ENCODE peak calls at places on chromosome 21, in five cellular contexts. J, E, P, R and X are unnamed samples. For H3K4me1, the result is how much of the 10 kb centered on the place peaks cover.

GRCh38 chr21:15986277-15986676 is 256.5 kb downstream of the USP25 start:
- DNase-seq in J (no peak), E (no peak), P (no peak), R (no peak), X (no peak)

GRCh38 chr21:46637952-46638746 is 2.7 kb downstream of the PRMT2 start:
- DNase-seq in J (peak), E (no peak), P (no peak), R (no peak), X (no peak)

GRCh38 chr21:42746593-42747266 is 93.3 kb downstream of the PDE9A start:
- DNase-seq in J (no peak), E (no peak), P (no peak), R (no peak), X (no peak)

GRCh38 chr21:26144026-26144425 is 26.5 kb downstream of the APP start:
- DNase-seq in J (no peak), E (no peak), P (no peak), R (no peak), X (no peak)

GRCh38 chr21:31203371-31204054 is 140.5 kb downstream of the TIAM1 start:
- DNase-seq in J (no peak), E (no peak), P (no peak), R (no peak), X (no peak)

GRCh38 chr21:42233067-42233981 is 14.4 kb downstream of the ABCG1 start:
- DNase-seq in J (peak), E (no peak), P (peak), R (no peak), X (peak)

GRCh38 chr21:42135386-42136040 is 64.4 kb downstream of the UMODL1 start:
- DNase-seq in J (no peak), E (no peak), P (no peak), R (no peak), X (no peak)

GRCh38 chr21:25171438-25171837 is 435.8 kb downstream of the MRPL39 start:
- DNase-seq in J (no peak), E (no peak), P (no peak), R (no peak), X (no peak)

GRCh38 chr21:31335957-31336738 is 7.9 kb downstream of the TIAM1 start:
- DNase-seq in J (peak), E (no peak), P (peak), R (no peak), X (no peak)

GRCh38 chr21:27201197-27201596 is 234.3 kb upstream of the ADAMTS5 start:
- DNase-seq in J (peak), E (no peak), P (no peak), R (no peak), X (no peak)

GRCh38 chr21:28776251-28776650 is 216.4 kb downstream of the LTN1 start:
- DNase-seq in J (peak), E (no peak), P (no peak), R (no peak), X (no peak)

GRCh38 chr21:16309250-16309971 is 579.6 kb downstream of the USP25 start:
- DNase-seq in J (no peak), E (no peak), P (no peak), R (no peak), X (no peak)

GRCh38 chr21:20999567-21000169 is 1.5 kb downstream of the NCAM2 start:
- DNase-seq in J (peak), E (peak), P (peak), R (no peak), X (peak)

GRCh38 chr21:42741056-42741455 is 87.6 kb downstream of the PDE9A start:
- DNase-seq in J (no peak), E (no peak), P (no peak), R (no peak), X (no peak)

GRCh38 chr21:46063734-46064680 is 33.9 kb upstream of the COL6A2 start:
- DNase-seq in J (no peak), E (no peak), P (no peak), R (no peak), X (peak)

GRCh38 chr21:42199488-42200463 is 19.2 kb upstream of the ABCG1 start:
- DNase-seq in J (peak), E (no peak), P (no peak), R (no peak), X (no peak)

GRCh38 chr21:41953831-41954653 is at the start of gene C2CD2:
- DNase-seq in J (peak), E (peak), P (peak), R (no peak), X (peak)

GRCh38 chr21:28337319-28337718 is 655.4 kb downstream of the LTN1 start:
- DNase-seq in J (peak), E (no peak), P (no peak), R (no peak), X (no peak)

GRCh38 chr21:37381883-37382585 is 15.5 kb downstream of the DYRK1A start:
- DNase-seq in J (no peak), E (no peak), P (no peak), R (no peak), X (no peak)

GRCh38 chr21:37208056-37208705 is 59.0 kb downstream of the VPS26C start:
- DNase-seq in J (no peak), E (no peak), P (peak), R (no peak), X (no peak)

GRCh38 chr21:8988696-8989095 is 1532.7 kb upstream of the TPTE start:
- DNase-seq in J (no peak), E (no peak), P (no peak), R (no peak), X (no peak)

GRCh38 chr21:46442938-46443337 is 15.8 kb upstream of the DIP2A start:
- DNase-seq in J (no peak), E (no peak), P (no peak), R (no peak), X (no peak)

GRCh38 chr21:36125513-36126121 is 9.3 kb upstream of the CBR3 start:
- DNase-seq in J (peak), E (no peak), P (no peak), R (no peak), X (no peak)

GRCh38 chr21:31310750-31311149 is 33.3 kb downstream of the TIAM1 start:
- DNase-seq in J (peak), E (no peak), P (peak), R (no peak), X (no peak)

GRCh38 chr21:36985761-36986594 is 19.5 kb upstream of the HLCS start:
- DNase-seq in J (no peak), E (no peak), P (no peak), R (no peak), X (no peak)

GRCh38 chr21:39340687-39341086 is 8.2 kb downstream of the HMGN1 start:
- DNase-seq in J (no peak), E (no peak), P (no peak), R (no peak), X (no peak)

GRCh38 chr21:37700641-37701202 is 215.5 kb downstream of the KCNJ6 start:
- DNase-seq in J (peak), E (peak), P (peak), R (peak), X (peak)

GRCh38 chr21:33110340-33110715 is 40.4 kb downstream of the OLIG1 start:
- DNase-seq in J (no peak), E (no peak), P (no peak), R (no peak), X (no peak)

GRCh38 chr21:42695324-42696025 is 42.1 kb downstream of the PDE9A start:
- DNase-seq in J (peak), E (no peak), P (no peak), R (no peak), X (no peak)

GRCh38 chr21:36641886-36642285 is 57.0 kb upstream of the SIM2 start:
- DNase-seq in J (no peak), E (no peak), P (no peak), R (no peak), X (no peak)

GRCh38 chr21:32768530-32768929 is 3.0 kb downstream of the PAXBP1 start:
- DNase-seq in J (no peak), E (no peak), P (no peak), R (no peak), X (no peak)

GRCh38 chr21:32940079-32941014 is 85.4 kb upstream of the OLIG2 start:
- DNase-seq in J (peak), E (peak), P (peak), R (no peak), X (peak)

GRCh38 chr21:16863541-16863940 is 649.3 kb upstream of the CXADR start:
- DNase-seq in J (peak), E (no peak), P (no peak), R (no peak), X (no peak)

GRCh38 chr21:38955495-38955894 is 149.8 kb downstream of the ETS2 start:
- DNase-seq in J (peak), E (no peak), P (no peak), R (no peak), X (no peak)

GRCh38 chr21:38277501-38278111 is 20.8 kb downstream of the KCNJ15 start:
- DNase-seq in J (peak), E (no peak), P (peak), R (no peak), X (no peak)

GRCh38 chr21:27545754-27546349 is 579.0 kb upstream of the ADAMTS5 start:
- DNase-seq in J (no peak), E (no peak), P (no peak), R (no peak), X (no peak)

GRCh38 chr21:35933466-35933865 is 126.9 kb downstream of the SETD4 start:
- DNase-seq in J (peak), E (no peak), P (peak), R (no peak), X (no peak)

GRCh38 chr21:39588884-39589283 is 23.9 kb upstream of the B3GALT5 start:
- DNase-seq in J (no peak), E (no peak), P (no peak), R (no peak), X (no peak)

GRCh38 chr21:18468775-18469174 is 65.2 kb upstream of the TMPRSS15 start:
- DNase-seq in J (peak), E (no peak), P (no peak), R (no peak), X (no peak)

DNA sequence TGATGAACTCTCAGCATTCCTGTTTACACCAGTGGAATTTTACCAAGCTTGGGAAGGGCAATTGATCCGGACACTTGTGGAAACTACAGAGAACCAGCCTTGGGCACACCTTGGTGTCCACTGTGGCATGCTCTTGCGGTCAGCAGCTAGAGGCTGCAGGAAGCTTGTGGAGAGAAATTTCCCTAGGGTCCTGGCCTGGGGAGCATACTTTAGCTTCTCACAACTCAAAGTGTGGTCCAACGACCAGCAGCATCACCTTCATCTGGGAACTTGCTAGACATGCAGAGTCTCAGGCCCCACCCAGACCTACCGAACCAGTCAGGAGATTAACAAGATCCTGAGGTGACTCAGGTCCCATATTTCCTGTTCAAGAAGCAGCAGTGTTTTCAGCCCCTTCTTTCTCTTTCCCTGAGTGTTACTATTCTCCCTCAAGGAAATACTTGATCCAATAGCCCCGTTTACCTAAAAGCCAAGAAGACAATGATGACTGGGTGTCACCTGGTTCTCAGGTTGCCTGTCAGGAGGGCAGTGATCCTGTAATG is 55.7 kb upstream of the KCNE2 start:
- DNase-seq in J (no peak), E (no peak), P (peak), R (no peak), X (no peak)
- H2BK12ac ChIP-seq in J (no peak), E (no peak), P (no peak), R (no peak), X (no peak)

DNA sequence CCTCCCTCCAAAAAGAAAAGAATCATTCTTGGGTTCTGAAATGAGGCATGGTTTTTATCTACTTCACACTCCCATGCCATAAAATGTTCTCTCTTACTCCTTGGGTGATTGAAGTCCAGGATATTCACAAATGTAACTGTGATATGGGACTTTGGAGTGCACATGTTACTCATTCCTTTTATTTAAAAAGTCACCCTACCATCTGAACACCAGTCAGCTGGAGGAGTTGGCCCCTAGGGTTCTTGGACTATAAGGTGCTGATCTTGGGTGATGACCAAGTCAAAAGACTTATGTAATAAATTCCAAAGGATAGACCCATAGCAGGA is 128.4 kb downstream of the CLIC6 start:
- DNase-seq in J (no peak), E (no peak), P (no peak), R (no peak), X (no peak)
- H3K4me1 ChIP-seq in J (under half), E (under half), P (under half), R (under half), X (under half)

DNA sequence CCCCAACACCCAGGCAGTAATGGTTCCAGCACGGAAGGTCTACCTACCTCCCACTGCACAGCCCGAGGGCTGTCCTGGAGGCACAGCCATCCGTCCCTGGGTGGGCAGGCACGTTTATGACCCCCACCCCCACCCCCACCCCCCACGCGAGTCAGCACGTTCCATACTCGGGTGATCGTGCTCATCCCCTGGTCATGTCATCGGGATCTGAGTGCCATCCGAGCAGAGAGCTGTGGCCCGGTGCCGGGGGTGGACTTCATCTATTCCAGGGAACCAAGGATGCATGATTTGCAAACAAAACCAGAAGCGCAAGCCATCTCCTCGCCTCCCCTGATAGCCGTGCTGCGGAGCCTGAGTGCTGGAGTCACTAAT is 1.1 kb downstream of the TSPEAR start:
- DNase-seq in J (no peak), E (no peak), P (no peak), R (no peak), X (peak)
- H2BK12ac ChIP-seq in J (no peak), E (no peak), P (no peak), R (peak), X (no peak)

GRCh38 chr21:45006536-45007079 is 66.8 kb downstream of the SLX9 start:
- DNase-seq in J (no peak), E (no peak), P (no peak), R (no peak), X (no peak)

GRCh38 chr21:45003331-45004058 is 63.7 kb downstream of the SLX9 start:
- DNase-seq in J (no peak), E (no peak), P (no peak), R (no peak), X (no peak)

GRCh38 chr21:45002381-45003204 is 62.8 kb downstream of the SLX9 start:
- DNase-seq in J (no peak), E (no peak), P (no peak), R (no peak), X (no peak)

GRCh38 chr21:45004059-45004422 is 64.2 kb downstream of the SLX9 start:
- DNase-seq in J (no peak), E (no peak), P (no peak), R (no peak), X (no peak)

GRCh38 chr21:45004481-45005263 is 64.8 kb downstream of the SLX9 start:
- DNase-seq in J (no peak), E (no peak), P (peak), R (no peak), X (no peak)
- H3K4me1 ChIP-seq in J (under half), E (under half), P (under half), R (under half), X (under half)

GRCh38 chr21:44727321-44727720 is 15.9 kb upstream of the TSPEAR start:
- DNase-seq in J (no peak), E (no peak), P (no peak), R (no peak), X (no peak)
- H2BK12ac ChIP-seq in J (no peak), E (no peak), P (no peak), R (peak), X (no peak)

GRCh38 chr21:34126269-34126668 is 52.9 kb downstream of the MRPS6 start:
- DNase-seq in J (peak), E (peak), P (no peak), R (no peak), X (no peak)
- H3K4me1 ChIP-seq in J (under half), E (under half), P (under half), R (under half), X (under half)

GRCh38 chr21:40769231-40769630 is 77.7 kb downstream of the DSCAM start:
- DNase-seq in J (no peak), E (no peak), P (no peak), R (no peak), X (no peak)

GRCh38 chr21:40768056-40768455 is 78.9 kb downstream of the DSCAM start:
- DNase-seq in J (no peak), E (no peak), P (no peak), R (no peak), X (no peak)

GRCh38 chr21:40765771-40766170 is 81.2 kb downstream of the DSCAM start:
- DNase-seq in J (no peak), E (no peak), P (no peak), R (no peak), X (no peak)

DNA sequence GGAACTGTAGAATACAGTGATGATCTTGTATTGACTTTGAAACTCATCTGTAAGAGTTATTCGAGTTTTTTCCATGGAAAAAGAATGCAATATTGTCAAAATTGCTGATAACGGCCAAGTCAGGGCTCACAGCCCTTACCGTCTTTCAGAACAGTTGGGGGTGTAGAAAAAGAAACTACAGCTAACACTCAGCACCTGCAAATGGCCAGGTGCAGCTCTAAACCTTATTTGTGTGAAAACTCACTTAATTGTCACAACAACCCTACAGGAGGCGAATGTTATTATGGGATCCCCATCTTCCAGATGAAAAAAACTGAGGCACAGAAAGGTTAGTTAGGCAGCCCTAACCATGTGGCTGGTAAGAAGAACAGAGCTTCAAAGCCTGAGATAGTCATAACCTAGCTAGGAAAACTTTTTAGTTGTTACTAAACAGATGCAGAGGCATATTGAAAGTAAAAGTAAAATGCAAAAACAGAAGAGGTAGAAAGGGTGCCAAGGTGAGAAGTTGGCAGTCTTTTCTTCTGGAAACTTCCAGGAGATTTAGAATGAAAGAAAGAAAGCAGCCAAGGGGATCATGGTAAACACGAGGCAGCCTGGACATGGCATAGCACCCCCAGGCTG is 76.4 kb downstream of the DSCAM start:
- DNase-seq in J (no peak), E (no peak), P (no peak), R (no peak), X (no peak)
- H2BK12ac ChIP-seq in J (no peak), E (no peak), P (no peak), R (no peak), X (no peak)

GRCh38 chr21:44405948-44406872 is 49.1 kb upstream of the LRRC3 start:
- DNase-seq in J (peak), E (no peak), P (no peak), R (no peak), X (peak)
- H3K4me1 ChIP-seq in J (under half), E (under half), P (under half), R (under half), X (under half)

GRCh38 chr21:30168086-30168485 is 1.5 kb upstream of the CLDN17 start:
- DNase-seq in J (no peak), E (no peak), P (no peak), R (no peak), X (no peak)
- H2BK12ac ChIP-seq in J (no peak), E (no peak), P (no peak), R (no peak), X (no peak)

DNA sequence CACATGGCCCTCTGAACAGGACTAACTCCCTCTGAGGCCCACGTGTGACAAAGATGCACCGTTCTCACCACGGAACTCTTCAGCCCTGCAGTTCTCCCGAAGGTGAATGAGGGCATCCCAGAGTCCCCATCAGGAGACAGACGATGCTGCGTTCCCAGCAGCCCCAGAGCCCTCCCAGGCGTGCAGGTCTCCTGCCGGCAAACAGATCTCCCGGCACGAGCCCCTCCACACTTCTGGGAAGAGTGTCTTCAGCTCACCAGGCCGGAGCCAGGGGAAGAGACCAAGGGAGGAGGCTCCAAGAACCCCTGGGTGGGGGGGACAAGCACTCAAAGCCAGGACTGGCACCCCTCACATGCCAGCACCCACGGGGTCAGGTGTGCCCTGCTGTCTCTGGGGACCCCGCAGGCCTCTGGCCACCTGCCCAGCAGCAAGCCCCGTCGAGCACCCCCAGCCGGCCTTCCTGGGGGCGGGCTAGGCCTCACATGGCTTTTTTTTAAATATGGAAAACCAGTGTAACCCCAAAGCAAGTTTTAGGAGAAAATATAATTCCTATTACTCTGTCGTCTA is 45.1 kb upstream of the TRAPPC10 start:
- DNase-seq in J (no peak), E (no peak), P (no peak), R (no peak), X (no peak)
- H3K4me1 ChIP-seq in J (under half), E (under half), P (under half), R (under half), X (under half)